ENCODE peak calls at places on chromosomes 16 and 17, in six cellular contexts. K is body of pancreas, W is transverse colon, Z is caudate nucleus, Y is colonic mucosa, N is esophagus squamous epithelium. J is an unnamed sample.

GRCh38 chr17:59800530-59800942 is 92.2 kb downstream of the TUBD1 start:
- DNase-seq in K (no peak), W (no peak), Z (no peak), Y (no peak), N (no peak), J (no peak)

GRCh38 chr17:9790889-9791876 is at the start of gene DHRS7C:
- DNase-seq in K (no peak), W (no peak), Z (no peak), Y (no peak), N (no peak), J (no peak)

GRCh38 chr17:16422416-16422815 is 7.0 kb downstream of the TRPV2 start:
- DNase-seq in K (no peak), W (no peak), Z (no peak), Y (no peak), N (no peak), J (no peak)

GRCh38 chr17:68576811-68577551 is 24.2 kb downstream of the FAM20A start:
- DNase-seq in K (peak), W (no peak), Z (no peak), Y (no peak), N (no peak), J (no peak)

GRCh38 chr16:88649924-88650748 is 717 bp downstream of the CYBA start:
- DNase-seq in K (peak), W (peak), Z (no peak), Y (peak), N (no peak), J (no peak)

GRCh38 chr17:56203430-56203829 is 50.2 kb downstream of the ANKFN1 start:
- DNase-seq in K (no peak), W (no peak), Z (no peak), Y (no peak), N (no peak), J (no peak)

GRCh38 chr17:38454528-38454927 is 26.3 kb downstream of the ARHGAP23 start:
- DNase-seq in K (peak), W (peak), Z (peak), Y (no peak), N (peak), J (peak)

GRCh38 chr17:44121997-44122824 is 1.2 kb downstream of the HDAC5 start:
- DNase-seq in K (no peak), W (no peak), Z (no peak), Y (no peak), N (no peak), J (no peak)

GRCh38 chr17:51869387-51869786 is 289.1 kb downstream of the CA10 start:
- DNase-seq in K (no peak), W (no peak), Z (no peak), Y (peak), N (no peak), J (no peak)

GRCh38 chr17:18026408-18026776 is 12.6 kb downstream of the ATPAF2 start:
- DNase-seq in K (peak), W (no peak), Z (no peak), Y (no peak), N (no peak), J (peak)

GRCh38 chr17:73639322-73639721 is 4.9 kb downstream of the SDK2 start:
- DNase-seq in K (no peak), W (no peak), Z (no peak), Y (no peak), N (no peak), J (no peak)

GRCh38 chr17:29633886-29634285 is 11.2 kb upstream of the CORO6 start:
- DNase-seq in K (no peak), W (no peak), Z (no peak), Y (no peak), N (no peak), J (no peak)

GRCh38 chr16:86508947-86509758 is 1.2 kb upstream of the FOXF1 start:
- DNase-seq in K (peak), W (peak), Z (no peak), Y (peak), N (no peak), J (no peak)

GRCh38 chr16:23245268-23245667 is 56.8 kb upstream of the SCNN1B start:
- DNase-seq in K (no peak), W (no peak), Z (no peak), Y (no peak), N (no peak), J (no peak)

GRCh38 chr17:77400445-77400870 is 259.7 kb downstream of the SEC14L1 start:
- DNase-seq in K (no peak), W (no peak), Z (no peak), Y (no peak), N (no peak), J (no peak)

GRCh38 chr17:65914784-65915342 is 277.1 kb downstream of the CEP112 start:
- DNase-seq in K (no peak), W (no peak), Z (no peak), Y (no peak), N (no peak), J (no peak)

GRCh38 chr16:31181102-31181830 is 1.3 kb downstream of the FUS start:
- DNase-seq in K (peak), W (peak), Z (no peak), Y (peak), N (no peak), J (no peak)

GRCh38 chr16:31182391-31182790 is 2.5 kb downstream of the FUS start:
- DNase-seq in K (no peak), W (no peak), Z (no peak), Y (no peak), N (no peak), J (no peak)

GRCh38 chr16:31179747-31180458 is at the start of gene FUS:
- DNase-seq in K (peak), W (peak), Z (peak), Y (peak), N (peak), J (peak)

GRCh38 chr16:31177136-31177535 is 2.8 kb upstream of the FUS start:
- DNase-seq in K (no peak), W (no peak), Z (no peak), Y (no peak), N (no peak), J (no peak)

DNA sequence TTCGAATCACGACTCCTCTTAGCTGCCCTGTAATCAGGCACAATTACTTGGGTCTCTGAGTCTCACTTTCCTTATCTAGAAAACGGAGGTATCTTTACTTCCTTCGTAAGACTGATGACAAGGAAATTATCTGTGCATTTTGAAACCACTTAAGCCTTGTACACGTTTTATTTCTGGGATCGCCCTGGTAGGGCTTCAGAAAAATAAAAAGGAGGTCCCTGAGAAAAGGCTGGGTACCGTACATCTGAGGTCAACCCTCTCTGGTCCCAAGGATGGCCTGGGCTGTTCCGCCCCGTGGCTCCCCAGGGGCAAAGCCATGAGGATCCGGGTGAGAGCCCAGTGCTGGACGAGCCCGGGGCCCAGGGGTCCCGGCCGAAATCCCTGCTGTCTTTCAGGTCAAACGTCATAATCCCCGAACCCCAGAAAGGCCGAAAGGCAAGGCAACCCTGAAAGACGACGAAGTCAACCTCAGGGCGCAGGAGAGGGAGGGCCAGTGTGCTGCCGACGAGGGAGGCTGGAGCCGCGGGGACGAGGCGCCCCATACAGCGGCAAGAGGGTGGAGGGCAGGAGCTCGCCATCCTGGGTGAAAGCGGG is 689 bp upstream of the FUS start:
- DNase-seq in K (no peak), W (no peak), Z (no peak), Y (no peak), N (no peak), J (no peak)
- H3K27ac ChIP-seq in K (peak), W (peak), Z (peak), Y (peak), N (peak), J (peak)

GRCh38 chr17:8156174-8156992 is 4.2 kb upstream of the PER1 start:
- DNase-seq in K (peak), W (peak), Z (peak), Y (peak), N (peak), J (peak)
- H3K27ac ChIP-seq in K (peak), W (peak), Z (peak), Y (peak), N (peak), J (peak)

GRCh38 chr17:50447870-50448573 is 20.7 kb downstream of the CHAD start:
- DNase-seq in K (peak), W (peak), Z (no peak), Y (peak), N (no peak), J (no peak)

GRCh38 chr17:50444841-50445715 is 19.1 kb downstream of the ACSF2 start:
- DNase-seq in K (no peak), W (no peak), Z (no peak), Y (no peak), N (no peak), J (no peak)

GRCh38 chr17:50440838-50441829 is 15.1 kb downstream of the ACSF2 start:
- DNase-seq in K (no peak), W (no peak), Z (no peak), Y (peak), N (no peak), J (no peak)

GRCh38 chr17:50443492-50444051 is 17.6 kb downstream of the ACSF2 start:
- DNase-seq in K (no peak), W (peak), Z (no peak), Y (peak), N (no peak), J (no peak)

GRCh38 chr17:50445730-50446305 is 19.8 kb downstream of the ACSF2 start:
- DNase-seq in K (no peak), W (no peak), Z (no peak), Y (no peak), N (no peak), J (no peak)
- H3K27ac ChIP-seq in K (no peak), W (peak), Z (no peak), Y (no peak), N (no peak), J (no peak)

GRCh38 chr17:75809631-75810111 is 25.1 kb downstream of the UNK start:
- DNase-seq in K (no peak), W (no peak), Z (no peak), Y (no peak), N (no peak), J (no peak)
- H3K27ac ChIP-seq in K (peak), W (peak), Z (no peak), Y (no peak), N (peak), J (no peak)

GRCh38 chr16:29818082-29818481 is 2.1 kb downstream of the PAGR1 start:
- DNase-seq in K (no peak), W (no peak), Z (no peak), Y (no peak), N (no peak), J (no peak)
- H3K27ac ChIP-seq in K (peak), W (peak), Z (no peak), Y (peak), N (no peak), J (no peak)

GRCh38 chr16:84303023-84303422 is 8.3 kb downstream of the WFDC1 start:
- DNase-seq in K (no peak), W (peak), Z (peak), Y (no peak), N (no peak), J (peak)
- H3K27ac ChIP-seq in K (no peak), W (peak), Z (peak), Y (no peak), N (peak), J (no peak)

GRCh38 chr16:57569306-57569946 is 27.0 kb downstream of the ADGRG5 start:
- DNase-seq in K (no peak), W (no peak), Z (no peak), Y (no peak), N (no peak), J (no peak)
- H3K27ac ChIP-seq in K (no peak), W (no peak), Z (no peak), Y (no peak), N (no peak), J (no peak)

DNA sequence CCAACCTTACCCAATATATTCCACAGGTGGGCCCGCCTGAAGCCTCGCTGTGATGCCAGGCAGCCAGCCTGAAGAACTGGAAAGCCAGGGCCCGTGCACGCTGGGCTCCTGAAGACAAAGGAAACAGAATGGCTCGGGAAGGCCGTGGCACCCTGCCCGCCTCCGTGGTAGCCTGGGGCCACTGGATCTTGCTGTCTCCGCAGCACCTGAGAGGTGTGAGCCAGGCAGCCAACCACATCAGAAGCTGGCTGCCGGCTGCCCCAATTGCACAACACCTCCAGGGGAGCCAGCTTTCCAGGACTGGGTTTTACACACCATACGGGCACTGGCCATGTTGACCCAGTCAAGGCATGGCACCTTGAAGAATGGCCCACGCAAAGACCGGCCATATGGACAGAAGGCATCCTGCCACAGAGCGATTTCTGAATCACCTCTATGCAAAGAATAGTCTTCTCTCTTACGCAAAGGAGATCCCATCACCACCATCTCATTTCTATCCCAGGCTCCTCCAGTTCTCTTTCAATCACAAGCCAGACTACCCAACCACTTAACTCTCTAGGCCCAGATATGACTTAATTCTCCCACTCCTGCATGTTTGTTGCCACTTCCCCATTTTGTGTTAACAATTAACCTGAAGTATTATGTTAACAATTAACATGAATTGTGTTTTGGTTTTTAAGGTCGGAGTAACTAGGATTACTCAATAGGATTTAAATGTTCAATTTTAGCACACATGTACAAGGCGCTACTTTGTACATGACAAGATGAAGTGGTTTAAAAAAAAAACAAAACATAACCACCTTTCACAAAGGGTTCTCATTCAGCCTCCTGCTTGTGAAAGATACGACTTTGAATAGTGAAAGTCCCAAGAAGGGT is 32.1 kb downstream of the ZFHX3 start:
- DNase-seq in K (peak), W (peak), Z (no peak), Y (no peak), N (no peak), J (no peak)
- H3K27ac ChIP-seq in K (peak), W (peak), Z (no peak), Y (peak), N (no peak), J (no peak)

GRCh38 chr17:48613862-48614694 is 1.0 kb downstream of the HOXB8 start:
- DNase-seq in K (no peak), W (no peak), Z (no peak), Y (no peak), N (no peak), J (no peak)
- H3K27ac ChIP-seq in K (no peak), W (peak), Z (no peak), Y (no peak), N (no peak), J (no peak)

GRCh38 chr16:16101585-16101984 is 121.7 kb downstream of the ABCC6 start:
- DNase-seq in K (no peak), W (no peak), Z (no peak), Y (no peak), N (no peak), J (no peak)

GRCh38 chr16:16102738-16103137 is 120.6 kb downstream of the ABCC6 start:
- DNase-seq in K (no peak), W (no peak), Z (no peak), Y (no peak), N (no peak), J (no peak)

GRCh38 chr16:16096858-16097213 is 126.5 kb downstream of the ABCC6 start:
- DNase-seq in K (no peak), W (no peak), Z (no peak), Y (no peak), N (no peak), J (no peak)

GRCh38 chr16:16099320-16099719 is 124.0 kb downstream of the ABCC6 start:
- DNase-seq in K (peak), W (no peak), Z (no peak), Y (no peak), N (no peak), J (no peak)

GRCh38 chr16:16100631-16101030 is 122.7 kb downstream of the ABCC6 start:
- DNase-seq in K (no peak), W (no peak), Z (no peak), Y (no peak), N (no peak), J (no peak)
- H3K27ac ChIP-seq in K (no peak), W (no peak), Z (no peak), Y (no peak), N (peak), J (no peak)